ENCODE peak calls at places on chromosomes 3 and 15, in seven cellular contexts. One of them, this sample, is unnamed.

GRCh38 chr3:51530485-51530884 is 8.0 kb upstream of the RAD54L2 start:
- DNase-seq in cardiac muscle cell: no peak
- DNase-seq in cardiac fibroblast: no peak
- DNase-seq in heart right ventricle: no peak
- DNase-seq in lower lobe of right lung: no peak
- DNase-seq in astrocyte of the spinal cord: no peak
- DNase-seq in ovary: no peak
- DNase-seq in this sample: no peak

GRCh38 chr15:57872281-57873010 is 165.9 kb downstream of the POLR2M start:
- DNase-seq in cardiac fibroblast: no peak
- DNase-seq in lower lobe of right lung: no peak
- DNase-seq in cardiac muscle cell: no peak
- DNase-seq in astrocyte of the spinal cord: no peak
- DNase-seq in heart right ventricle: no peak
- DNase-seq in ovary: no peak
- DNase-seq in this sample: no peak

GRCh38 chr3:59573911-59574310 is 524.1 kb upstream of the CFAP20DC start:
- DNase-seq in cardiac fibroblast: peak; percentile 91
- DNase-seq in lower lobe of right lung: no peak
- DNase-seq in heart right ventricle: peak; percentile 18
- DNase-seq in ovary: peak; percentile 60
- DNase-seq in astrocyte of the spinal cord: peak; percentile 79
- DNase-seq in cardiac muscle cell: no peak
- DNase-seq in this sample: peak; percentile 71

GRCh38 chr15:44541282-44541958 is 4.5 kb downstream of the EIF3J start:
- DNase-seq in ovary: no peak
- DNase-seq in lower lobe of right lung: no peak
- DNase-seq in astrocyte of the spinal cord: peak; percentile 84
- DNase-seq in cardiac fibroblast: peak; percentile 91
- DNase-seq in cardiac muscle cell: no peak
- DNase-seq in heart right ventricle: no peak
- DNase-seq in this sample: peak; percentile 94

GRCh38 chr3:39056151-39056550 is 4.3 kb downstream of the WDR48 start:
- DNase-seq in lower lobe of right lung: no peak
- DNase-seq in ovary: no peak
- DNase-seq in cardiac muscle cell: no peak
- DNase-seq in heart right ventricle: no peak
- DNase-seq in astrocyte of the spinal cord: peak; percentile 19
- DNase-seq in cardiac fibroblast: peak; percentile 38
- DNase-seq in this sample: no peak

GRCh38 chr3:190399677-190400076 is 11.7 kb downstream of the CLDN16 start:
- DNase-seq in ovary: no peak
- DNase-seq in cardiac fibroblast: no peak
- DNase-seq in astrocyte of the spinal cord: no peak
- DNase-seq in lower lobe of right lung: no peak
- DNase-seq in heart right ventricle: no peak
- DNase-seq in cardiac muscle cell: no peak
- DNase-seq in this sample: no peak

GRCh38 chr15:45871121-45871855 is 236.5 kb downstream of the SQOR start:
- DNase-seq in lower lobe of right lung: no peak
- DNase-seq in astrocyte of the spinal cord: peak; percentile 30
- DNase-seq in heart right ventricle: no peak
- DNase-seq in ovary: no peak
- DNase-seq in cardiac muscle cell: no peak
- DNase-seq in cardiac fibroblast: peak; percentile 9
- DNase-seq in this sample: no peak

GRCh38 chr3:128804817-128805166 is 74.6 kb upstream of the ACAD9 start:
- DNase-seq in cardiac fibroblast: no peak
- DNase-seq in ovary: no peak
- DNase-seq in astrocyte of the spinal cord: no peak
- DNase-seq in heart right ventricle: no peak
- DNase-seq in cardiac muscle cell: no peak
- DNase-seq in lower lobe of right lung: no peak
- DNase-seq in this sample: no peak

GRCh38 chr3:124292329-124292728 is 300.4 kb upstream of the ROPN1 start:
- DNase-seq in ovary: no peak
- DNase-seq in astrocyte of the spinal cord: no peak
- DNase-seq in cardiac muscle cell: no peak
- DNase-seq in heart right ventricle: no peak
- DNase-seq in cardiac fibroblast: no peak
- DNase-seq in lower lobe of right lung: no peak
- DNase-seq in this sample: no peak

GRCh38 chr3:141860766-141861513 is 15.5 kb upstream of the ATP1B3 start:
- DNase-seq in heart right ventricle: peak; percentile 23
- DNase-seq in cardiac muscle cell: no peak
- DNase-seq in ovary: no peak
- DNase-seq in astrocyte of the spinal cord: no peak
- DNase-seq in cardiac fibroblast: peak; percentile 62
- DNase-seq in lower lobe of right lung: no peak
- DNase-seq in this sample: peak; percentile 37

GRCh38 chr3:110521019-110521418 is 550.6 kb upstream of the NECTIN3 start:
- DNase-seq in cardiac muscle cell: no peak
- DNase-seq in ovary: no peak
- DNase-seq in astrocyte of the spinal cord: peak; percentile 91
- DNase-seq in lower lobe of right lung: no peak
- DNase-seq in heart right ventricle: no peak
- DNase-seq in cardiac fibroblast: peak; percentile 97
- DNase-seq in this sample: peak; percentile 96

GRCh38 chr15:82093774-82094211 is 48.0 kb upstream of the MEX3B start:
- DNase-seq in heart right ventricle: no peak
- DNase-seq in lower lobe of right lung: no peak
- DNase-seq in cardiac fibroblast: peak; percentile 97
- DNase-seq in cardiac muscle cell: no peak
- DNase-seq in ovary: no peak
- DNase-seq in astrocyte of the spinal cord: peak; percentile 86
- DNase-seq in this sample: peak; percentile 94

GRCh38 chr3:135641771-135642170 is 323.8 kb upstream of the PPP2R3A start:
- DNase-seq in astrocyte of the spinal cord: no peak
- DNase-seq in cardiac muscle cell: no peak
- DNase-seq in lower lobe of right lung: no peak
- DNase-seq in heart right ventricle: no peak
- DNase-seq in ovary: no peak
- DNase-seq in cardiac fibroblast: no peak
- DNase-seq in this sample: no peak

GRCh38 chr3:179027326-179027900 is 44.2 kb downstream of the ZMAT3 start:
- DNase-seq in cardiac fibroblast: peak; percentile 84
- DNase-seq in cardiac muscle cell: no peak
- DNase-seq in lower lobe of right lung: no peak
- DNase-seq in heart right ventricle: no peak
- DNase-seq in astrocyte of the spinal cord: peak; percentile 79
- DNase-seq in ovary: no peak
- DNase-seq in this sample: peak; percentile 85

GRCh38 chr15:23569513-23569912 is 4.0 kb downstream of the MKRN3 start:
- DNase-seq in lower lobe of right lung: no peak
- DNase-seq in cardiac muscle cell: no peak
- DNase-seq in heart right ventricle: no peak
- DNase-seq in cardiac fibroblast: no peak
- DNase-seq in astrocyte of the spinal cord: no peak
- DNase-seq in ovary: no peak
- DNase-seq in this sample: no peak

GRCh38 chr3:146125946-146126345 is 35.0 kb downstream of the PLOD2 start:
- DNase-seq in lower lobe of right lung: no peak
- DNase-seq in ovary: no peak
- DNase-seq in cardiac fibroblast: peak; percentile 98
- DNase-seq in heart right ventricle: no peak
- DNase-seq in cardiac muscle cell: no peak
- DNase-seq in astrocyte of the spinal cord: peak; percentile 94
- DNase-seq in this sample: peak; percentile 98

DNA sequence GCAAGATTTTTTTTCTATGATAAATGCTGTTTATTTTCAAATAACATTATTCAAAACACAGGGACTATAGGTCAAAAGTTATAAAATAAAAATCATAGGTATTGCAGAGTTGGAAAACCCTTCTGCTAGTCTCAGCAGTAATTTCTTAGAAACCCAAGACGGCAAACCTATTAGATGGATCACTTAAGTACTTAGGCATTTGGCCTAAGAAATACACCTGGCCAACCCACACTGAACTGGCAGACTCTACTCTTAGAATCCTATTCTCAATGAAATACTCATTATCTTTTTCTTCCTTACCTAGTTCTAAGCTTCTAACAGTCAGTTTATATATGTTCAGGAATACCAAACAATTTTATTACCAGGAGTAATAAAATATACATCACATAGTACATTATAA is 30.5 kb upstream of the RIOX2 start:
- DNase-seq in astrocyte of the spinal cord: no peak
- DNase-seq in heart right ventricle: no peak
- DNase-seq in cardiac fibroblast: no peak
- DNase-seq in ovary: no peak
- DNase-seq in cardiac muscle cell: no peak
- DNase-seq in lower lobe of right lung: no peak
- DNase-seq in this sample: no peak
- H3K4me3 ChIP-seq in astrocyte of the spinal cord: no peak overlapping the region
- H3K4me3 ChIP-seq in heart right ventricle: no peak overlapping the region
- H3K4me3 ChIP-seq in cardiac fibroblast: no peak overlapping the region
- H3K4me3 ChIP-seq in ovary: no peak overlapping the region
- H3K4me3 ChIP-seq in cardiac muscle cell: no peak overlapping the region
- H3K4me3 ChIP-seq in lower lobe of right lung: no peak overlapping the region
- H3K4me3 ChIP-seq in this sample: no peak overlapping the region

GRCh38 chr15:88383354-88383753 is 83.8 kb downstream of the MRPL46 start:
- DNase-seq in lower lobe of right lung: no peak
- DNase-seq in ovary: no peak
- DNase-seq in cardiac fibroblast: no peak
- DNase-seq in astrocyte of the spinal cord: no peak
- DNase-seq in cardiac muscle cell: no peak
- DNase-seq in heart right ventricle: no peak
- DNase-seq in this sample: no peak

GRCh38 chr15:88377509-88377908 is 89.7 kb downstream of the MRPL46 start:
- DNase-seq in lower lobe of right lung: no peak
- DNase-seq in cardiac muscle cell: no peak
- DNase-seq in heart right ventricle: no peak
- DNase-seq in ovary: no peak
- DNase-seq in astrocyte of the spinal cord: no peak
- DNase-seq in cardiac fibroblast: no peak
- DNase-seq in this sample: no peak

GRCh38 chr15:88385078-88385700 is 82.0 kb downstream of the MRPL46 start:
- DNase-seq in ovary: no peak
- DNase-seq in cardiac fibroblast: no peak
- DNase-seq in heart right ventricle: no peak
- DNase-seq in cardiac muscle cell: no peak
- DNase-seq in lower lobe of right lung: no peak
- DNase-seq in astrocyte of the spinal cord: peak; percentile 12
- DNase-seq in this sample: no peak

GRCh38 chr15:88378259-88378658 is 88.9 kb downstream of the MRPL46 start:
- DNase-seq in astrocyte of the spinal cord: peak; percentile 10
- DNase-seq in cardiac fibroblast: no peak
- DNase-seq in lower lobe of right lung: no peak
- DNase-seq in cardiac muscle cell: no peak
- DNase-seq in ovary: no peak
- DNase-seq in heart right ventricle: no peak
- DNase-seq in this sample: no peak

DNA sequence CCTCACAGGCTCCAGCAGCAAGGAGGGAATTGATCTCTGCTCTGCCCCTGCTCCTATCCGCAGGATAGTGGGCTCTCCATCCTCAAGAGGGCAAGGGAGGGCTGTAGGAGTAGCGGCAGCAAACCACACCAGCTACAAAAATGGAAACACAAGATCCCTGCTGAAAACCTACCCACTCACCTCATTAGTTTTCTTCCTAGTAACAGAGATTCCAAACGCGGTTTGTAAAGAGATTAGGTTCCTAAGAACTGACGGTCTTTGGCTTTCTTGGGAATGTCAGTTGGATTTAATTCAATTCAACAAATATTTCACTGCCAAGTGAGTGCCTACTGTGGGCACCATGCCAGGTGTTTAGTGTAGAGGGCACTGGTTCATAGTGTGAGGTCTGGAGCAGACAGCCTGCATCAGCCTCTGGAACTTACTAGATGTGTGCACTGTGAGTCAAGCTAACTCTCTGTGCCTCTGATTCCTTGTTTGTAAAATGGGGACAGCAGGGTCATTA is 84.7 kb downstream of the MRPL46 start:
- DNase-seq in cardiac muscle cell: peak; percentile 13
- DNase-seq in astrocyte of the spinal cord: peak; percentile 7
- DNase-seq in lower lobe of right lung: no peak
- DNase-seq in ovary: no peak
- DNase-seq in cardiac fibroblast: no peak
- DNase-seq in heart right ventricle: no peak
- DNase-seq in this sample: no peak
- TF ChIP-seq CTCF in cardiac muscle cell: no peak
- TF ChIP-seq CTCF in astrocyte of the spinal cord: no peak
- TF ChIP-seq CTCF in lower lobe of right lung: no peak
- TF ChIP-seq CTCF in ovary: no peak
- TF ChIP-seq CTCF in cardiac fibroblast: no peak
- TF ChIP-seq CTCF in heart right ventricle: no peak
- TF ChIP-seq CTCF in this sample: no peak

DNA sequence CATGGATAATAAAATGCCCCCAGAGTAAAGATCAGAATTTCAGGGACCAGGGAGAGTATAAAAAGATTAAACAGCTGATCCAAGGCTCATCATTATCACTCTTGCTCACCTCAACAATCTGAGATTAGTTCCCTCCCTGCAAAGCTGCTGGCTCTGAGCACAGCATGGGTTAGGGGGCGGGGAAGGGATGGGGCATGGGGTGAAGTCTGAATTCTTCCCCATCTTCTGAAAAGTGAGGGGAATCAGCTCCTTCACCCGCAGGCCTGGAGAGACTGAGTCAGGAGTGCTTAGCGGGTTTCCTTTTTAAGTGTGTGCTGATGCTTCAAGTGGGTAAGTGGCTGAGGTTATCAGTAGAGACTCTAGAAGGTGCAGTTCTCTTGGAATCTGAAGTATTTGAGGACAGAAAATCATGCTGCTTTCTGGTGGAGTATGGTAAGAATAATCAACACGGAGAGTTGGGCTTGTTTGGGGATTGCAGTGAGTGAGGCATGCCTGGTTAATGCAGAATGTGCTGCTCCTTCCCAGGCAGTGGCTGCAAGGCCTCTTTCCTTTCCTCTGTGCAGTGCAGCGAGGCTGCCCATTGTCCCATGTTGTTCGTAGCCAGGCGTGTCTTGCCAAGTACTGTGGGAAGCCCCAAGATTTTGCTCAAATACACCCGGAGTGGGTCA is 59.2 kb upstream of the TRAK1 start:
- DNase-seq in cardiac muscle cell: peak; percentile 80
- DNase-seq in astrocyte of the spinal cord: peak; percentile 61
- DNase-seq in cardiac fibroblast: peak; percentile 53
- DNase-seq in heart right ventricle: peak; percentile 36
- DNase-seq in lower lobe of right lung: no peak
- DNase-seq in ovary: no peak
- DNase-seq in this sample: peak; percentile 69
- H3K4me3 ChIP-seq in cardiac muscle cell: no peak overlapping the region
- H3K4me3 ChIP-seq in astrocyte of the spinal cord: no peak overlapping the region
- H3K4me3 ChIP-seq in cardiac fibroblast: no peak overlapping the region
- H3K4me3 ChIP-seq in heart right ventricle: no peak overlapping the region
- H3K4me3 ChIP-seq in lower lobe of right lung: no peak overlapping the region
- H3K4me3 ChIP-seq in ovary: no peak overlapping the region
- H3K4me3 ChIP-seq in this sample: no peak overlapping the region

GRCh38 chr15:75233504-75234190 is 24.5 kb upstream of the GOLGA6C start:
- DNase-seq in cardiac fibroblast: no peak
- DNase-seq in astrocyte of the spinal cord: no peak
- DNase-seq in heart right ventricle: no peak
- DNase-seq in lower lobe of right lung: no peak
- DNase-seq in ovary: no peak
- DNase-seq in cardiac muscle cell: no peak
- DNase-seq in this sample: no peak
- TF ChIP-seq CTCF in cardiac fibroblast: no peak
- TF ChIP-seq CTCF in astrocyte of the spinal cord: no peak
- TF ChIP-seq CTCF in heart right ventricle: no peak
- TF ChIP-seq CTCF in lower lobe of right lung: no peak
- TF ChIP-seq CTCF in ovary: no peak
- TF ChIP-seq CTCF in cardiac muscle cell: no peak
- TF ChIP-seq CTCF in this sample: no peak

This sample was measured in choroid plexus epithelial cell.